ENCODE peak calls at places on chromosomes 7 and 10, in six cellular contexts. Y is EL, F is cardiac fibroblast, J is ovary, S is prostate gland, O is RWPE1. U is an unnamed sample.

GRCh38 chr10:10798543-10799192 is 219.0 kb upstream of the CELF2 start:
- DNase-seq in Y (no peak), S (no peak), F (no peak), J (peak; percentile 56), O (no peak), U (no peak)

GRCh38 chr10:52146766-52147165 is 167.3 kb upstream of the DKK1 start:
- DNase-seq in S (no peak), Y (no peak), O (no peak), F (peak; percentile 48), J (no peak), U (no peak)

GRCh38 chr7:47666164-47666862 is 84.4 kb upstream of the TNS3 start:
- DNase-seq in F (peak; percentile 35), Y (peak; percentile 47), J (no peak), S (no peak), O (no peak), U (peak; percentile 61)

GRCh38 chr7:128895320-128895719 is 15.2 kb downstream of the KCP start:
- DNase-seq in O (no peak), F (no peak), Y (no peak), S (no peak), J (no peak), U (no peak)

GRCh38 chr7:155944901-155945300 is 132.6 kb upstream of the SHH start:
- DNase-seq in Y (no peak), F (no peak), S (no peak), O (no peak), J (no peak), U (no peak)

GRCh38 chr7:28957064-28957821 is 887 bp downstream of the TRIL start:
- DNase-seq in O (no peak), S (peak; percentile 11), Y (peak; percentile 7), J (peak; percentile 36), F (peak; percentile 32), U (no peak)

GRCh38 chr10:81874878-81875679 is at the start of gene NRG3:
- DNase-seq in F (no peak), O (no peak), Y (no peak), J (no peak), S (no peak), U (no peak)

GRCh38 chr10:78458983-78459638 is 425.4 kb downstream of the RPS24 start:
- DNase-seq in S (no peak), Y (peak; percentile 77), F (peak; percentile 75), O (no peak), J (no peak), U (peak; percentile 68)

GRCh38 chr7:5414876-5415275 is 8.8 kb downstream of the TNRC18 start:
- DNase-seq in Y (no peak), J (no peak), O (no peak), F (no peak), S (no peak), U (peak; percentile 5)

GRCh38 chr7:79405368-79405767 is 48.1 kb downstream of the MAGI2 start:
- DNase-seq in F (no peak), S (no peak), O (no peak), J (no peak), Y (no peak), U (no peak)

GRCh38 chr7:80603940-80604339 is 34.5 kb upstream of the CD36 start:
- DNase-seq in Y (no peak), J (no peak), S (no peak), F (no peak), O (no peak), U (no peak)

GRCh38 chr10:117596666-117597065 is 54.1 kb downstream of the EMX2 start:
- DNase-seq in O (no peak), J (no peak), Y (peak; percentile 11), S (no peak), F (no peak), U (no peak)

GRCh38 chr7:133364959-133365680 is 112.2 kb downstream of the EXOC4 start:
- DNase-seq in Y (peak; percentile 25), J (no peak), F (peak; percentile 84), S (no peak), O (no peak), U (peak; percentile 13)

GRCh38 chr7:117993377-117994003 is 120.2 kb upstream of the CTTNBP2 start:
- DNase-seq in O (peak; percentile 39), S (no peak), F (peak; percentile 10), Y (peak; percentile 10), J (peak; percentile 26), U (peak; percentile 14)

GRCh38 chr7:128014864-128015263 is 16.4 kb downstream of the LRRC4 start:
- DNase-seq in O (no peak), F (no peak), Y (no peak), S (no peak), J (no peak), U (no peak)

GRCh38 chr10:79248341-79248931 is 98.8 kb upstream of the PPIF start:
- DNase-seq in S (no peak), F (no peak), J (no peak), Y (no peak), O (no peak), U (no peak)

GRCh38 chr10:88270871-88271713 is 312.0 kb downstream of the RNLS start:
- DNase-seq in S (no peak), O (peak; percentile 16), J (no peak), Y (peak; percentile 77), F (peak; percentile 71), U (peak; percentile 19)

GRCh38 chr10:24826022-24826421 is 102.3 kb upstream of the ARHGAP21 start:
- DNase-seq in F (peak; percentile 87), S (no peak), J (no peak), O (peak; percentile 57), Y (peak; percentile 67), U (peak; percentile 14)